ENCODE peak calls at places on chromosomes 6 and 20, in six cellular contexts. Q is T follicular helper cell, O is ecto neural progenitor cell, I is colonic mucosa, G is GM12878, N is ELR. L is an unnamed sample.
A peak's percentile ranks its signal among the peaks of the same experiment; 100 is the strongest.

GRCh38 chr6:44059359-44060342 is 67.6 kb downstream of the MRPL14 start:
- DNase-seq in Q (no peak), O (no peak), I (no peak), G (no peak), N (peak; percentile 78), L (no peak)

GRCh38 chr6:89145962-89146747 is at the start of gene PM20D2:
- DNase-seq in Q (peak; percentile 32), O (peak; percentile 76), I (peak; percentile 75), G (no peak), N (peak; percentile 77), L (no peak)

GRCh38 chr6:129513471-129513870 is 196.5 kb downstream of the ARHGAP18 start:
- DNase-seq in Q (no peak), O (no peak), I (no peak), G (no peak), N (no peak), L (no peak)

GRCh38 chr6:143746202-143747119 is 68.7 kb downstream of the PHACTR2 start:
- DNase-seq in Q (no peak), O (no peak), I (peak; percentile 41), G (no peak), N (no peak), L (no peak)

GRCh38 chr20:63942250-63943006 is 13.8 kb downstream of the UCKL1 start:
- DNase-seq in Q (no peak), O (peak; percentile 81), I (peak; percentile 50), G (no peak), N (peak; percentile 55), L (no peak)

GRCh38 chr6:71394001-71394432 is 105.4 kb downstream of the OGFRL1 start:
- DNase-seq in Q (no peak), O (no peak), I (no peak), G (no peak), N (peak; percentile 79), L (no peak)

GRCh38 chr6:111642463-111643158 is 36.9 kb upstream of the TRAF3IP2 start:
- DNase-seq in Q (no peak), O (no peak), I (peak; percentile 84), G (peak; percentile 21), N (peak; percentile 77), L (no peak)

GRCh38 chr6:15948930-15949900 is 179.7 kb upstream of the MYLIP start:
- DNase-seq in Q (no peak), O (no peak), I (peak; percentile 80), G (no peak), N (no peak), L (no peak)

GRCh38 chr6:108883172-108883571 is 35.0 kb downstream of the ARMC2 start:
- DNase-seq in Q (no peak), O (no peak), I (no peak), G (peak; percentile 27), N (no peak), L (no peak)

GRCh38 chr6:29813066-29813465 is 14.6 kb upstream of the HLA-G start:
- DNase-seq in Q (no peak), O (no peak), I (no peak), G (no peak), N (no peak), L (no peak)

GRCh38 chr20:46199198-46199597 is 81.1 kb downstream of the CD40 start:
- DNase-seq in Q (no peak), O (peak; percentile 79), I (no peak), G (no peak), N (peak; percentile 33), L (no peak)

GRCh38 chr6:39051399-39052122 is 3.0 kb downstream of the GLP1R start:
- DNase-seq in Q (no peak), O (no peak), I (no peak), G (no peak), N (peak; percentile 12), L (no peak)

GRCh38 chr6:41073968-41074691 is 1.4 kb downstream of the NFYA start:
- DNase-seq in Q (no peak), O (no peak), I (no peak), G (no peak), N (peak; percentile 46), L (no peak)

GRCh38 chr6:44051516-44051915 is 75.7 kb downstream of the MRPL14 start:
- DNase-seq in Q (no peak), O (no peak), I (no peak), G (no peak), N (peak; percentile 92), L (no peak)

GRCh38 chr6:6661684-6662083 is 73.2 kb downstream of the LY86 start:
- DNase-seq in Q (no peak), O (no peak), I (peak; percentile 57), G (no peak), N (no peak), L (no peak)

GRCh38 chr20:1467355-1468116 is 887 bp upstream of the NSFL1C start:
- DNase-seq in Q (no peak), O (peak; percentile 53), I (peak; percentile 66), G (no peak), N (no peak), L (no peak)

GRCh38 chr6:4870821-4871494 is 94.8 kb downstream of the CDYL start:
- DNase-seq in Q (no peak), O (no peak), I (no peak), G (no peak), N (peak; percentile 48), L (no peak)

GRCh38 chr6:163942790-163943189 is 528.3 kb downstream of the QKI start:
- DNase-seq in Q (no peak), O (no peak), I (no peak), G (no peak), N (no peak), L (no peak)

GRCh38 chr20:17611540-17612286 is 41.8 kb downstream of the DSTN start:
- DNase-seq in Q (no peak), O (peak; percentile 54), I (peak; percentile 67), G (no peak), N (peak; percentile 51), L (no peak)

L was measured in T-cell.